ENCODE peak calls at places on chromosomes 1 and 21, in five cellular contexts. B is choroid plexus epithelial cell, O is HFF-Myc, Z is brain microvascular endothelial cell, W is adrenal gland. N is an unnamed sample.

GRCh38 chr1:216566809-216567208 is 143.6 kb upstream of the USH2A start:
- DNase-seq in Z (peak; percentile 26), B (peak; percentile 72), W (no peak), O (peak; percentile 4), N (peak; percentile 47)

GRCh38 chr1:30757196-30757949 is at the start of gene LAPTM5:
- DNase-seq in O (peak; percentile 53), Z (peak; percentile 27), W (peak; percentile 69), B (peak; percentile 40), N (peak; percentile 21)

GRCh38 chr1:150695561-150695960 is 1.4 kb downstream of the GOLPH3L start:
- DNase-seq in Z (no peak), W (no peak), O (no peak), B (peak; percentile 18), N (peak; percentile 9)

GRCh38 chr1:172746091-172746949 is 87.4 kb downstream of the FASLG start:
- DNase-seq in B (peak; percentile 99), O (peak; percentile 93), W (peak; percentile 50), Z (peak; percentile 97), N (peak; percentile 95)

GRCh38 chr1:197614916-197615692 is 160.2 kb downstream of the DENND1B start:
- DNase-seq in O (peak; percentile 27), W (peak; percentile 16), Z (peak; percentile 46), B (peak; percentile 76), N (peak; percentile 69)

GRCh38 chr1:209926045-209926444 is 12.0 kb upstream of the SYT14 start:
- DNase-seq in Z (peak; percentile 76), O (peak; percentile 59), W (no peak), B (peak; percentile 86), N (peak; percentile 82)

GRCh38 chr1:180151508-180151907 is 3.2 kb upstream of the QSOX1 start:
- DNase-seq in Z (peak; percentile 78), W (no peak), B (peak; percentile 89), O (peak; percentile 31), N (peak; percentile 85)

GRCh38 chr1:195663549-195664280 is 944.5 kb downstream of the KCNT2 start:
- DNase-seq in O (peak; percentile 71), Z (peak; percentile 32), W (no peak), B (peak; percentile 85), N (peak; percentile 74)

GRCh38 chr1:18149113-18149641 is 41.6 kb downstream of the IGSF21 start:
- DNase-seq in W (no peak), O (no peak), Z (no peak), B (no peak), N (no peak)

GRCh38 chr1:95117207-95118018 is at the start of gene TLCD4:
- DNase-seq in Z (no peak), B (peak; percentile 16), W (peak; percentile 61), O (no peak), N (peak; percentile 14)

GRCh38 chr1:165303415-165303814 is 53.1 kb downstream of the LMX1A start:
- DNase-seq in O (no peak), Z (no peak), W (no peak), B (no peak), N (no peak)

GRCh38 chr21:35882791-35883240 is 177.5 kb downstream of the SETD4 start:
- DNase-seq in O (peak; percentile 15), W (no peak), Z (peak; percentile 14), B (peak; percentile 24), N (peak; percentile 2)

GRCh38 chr1:166839600-166840308 is 479 bp downstream of the POGK start:
- DNase-seq in Z (no peak), B (peak; percentile 25), W (peak; percentile 47), O (no peak), N (peak; percentile 16)

GRCh38 chr1:54965624-54966340 is 14.6 kb upstream of the TMEM61 start:
- DNase-seq in Z (peak; percentile 45), B (peak; percentile 85), O (no peak), W (peak; percentile 80), N (peak; percentile 94)

GRCh38 chr1:164678289-164678688 is 119.3 kb downstream of the PBX1 start:
- DNase-seq in B (no peak), W (no peak), O (no peak), Z (no peak), N (no peak)

GRCh38 chr1:160208179-160209040 is 3.2 kb downstream of the PEA15 start:
- DNase-seq in Z (peak; percentile 22), O (no peak), B (no peak), W (no peak), N (no peak)

GRCh38 chr1:54273837-54274192 is 73.8 kb downstream of the MRPL37 start:
- DNase-seq in W (peak; percentile 87), Z (no peak), B (peak; percentile 80), O (no peak), N (no peak)

GRCh38 chr1:40592107-40592773 is 60.8 kb downstream of the ZNF684 start:
- DNase-seq in B (peak; percentile 70), W (no peak), O (no peak), Z (peak; percentile 38), N (peak; percentile 50)

GRCh38 chr1:53535846-53536245 is 76.6 kb downstream of the DMRTB1 start:
- DNase-seq in Z (peak; percentile 19), B (no peak), W (no peak), O (no peak), N (no peak)

GRCh38 chr1:42260376-42261078 is 74.5 kb downstream of the FOXJ3 start:
- DNase-seq in Z (no peak), B (no peak), O (no peak), W (no peak), N (no peak)

GRCh38 chr1:27643626-27644368 is 8.8 kb upstream of the FGR start:
- DNase-seq in B (peak; percentile 72), O (no peak), W (peak; percentile 59), Z (peak; percentile 30), N (peak; percentile 72)

GRCh38 chr1:189637041-189637440 is 840.6 kb downstream of the BRINP3 start:
- DNase-seq in W (no peak), Z (no peak), O (no peak), B (peak; percentile 10), N (no peak)

GRCh38 chr1:112876315-112876714 is 79.7 kb downstream of the SLC16A1 start:
- DNase-seq in W (no peak), O (no peak), B (no peak), Z (no peak), N (no peak)

GRCh38 chr1:12441414-12442105 is 176.4 kb downstream of the DHRS3 start:
- DNase-seq in B (no peak), Z (no peak), O (no peak), W (no peak), N (no peak)
- H3K4me3 ChIP-seq in B (no peak overlapping the region), Z (no peak overlapping the region), O (no peak overlapping the region), W (no peak overlapping the region), N (no peak overlapping the region)

GRCh38 chr1:219806642-219807041 is 121.7 kb downstream of the SLC30A10 start:
- DNase-seq in W (no peak), B (no peak), O (no peak), Z (no peak), N (no peak)

GRCh38 chr1:219801433-219801832 is 126.9 kb downstream of the SLC30A10 start:
- DNase-seq in B (no peak), W (no peak), Z (no peak), O (no peak), N (no peak)

GRCh38 chr1:219806020-219806419 is 122.3 kb downstream of the SLC30A10 start:
- DNase-seq in Z (no peak), B (no peak), W (no peak), O (no peak), N (no peak)

GRCh38 chr1:219808790-219809189 is 119.6 kb downstream of the SLC30A10 start:
- DNase-seq in B (no peak), O (no peak), Z (no peak), W (no peak), N (no peak)

GRCh38 chr1:219805191-219805590 is 123.2 kb downstream of the SLC30A10 start:
- DNase-seq in W (no peak), B (peak; percentile 67), O (no peak), Z (peak; percentile 15), N (no peak)
- TF ChIP-seq CTCF in W (no peak), B (peak; percentile 66), O (peak; percentile 18), Z (peak; percentile 45), N (peak; percentile 15)

DNA sequence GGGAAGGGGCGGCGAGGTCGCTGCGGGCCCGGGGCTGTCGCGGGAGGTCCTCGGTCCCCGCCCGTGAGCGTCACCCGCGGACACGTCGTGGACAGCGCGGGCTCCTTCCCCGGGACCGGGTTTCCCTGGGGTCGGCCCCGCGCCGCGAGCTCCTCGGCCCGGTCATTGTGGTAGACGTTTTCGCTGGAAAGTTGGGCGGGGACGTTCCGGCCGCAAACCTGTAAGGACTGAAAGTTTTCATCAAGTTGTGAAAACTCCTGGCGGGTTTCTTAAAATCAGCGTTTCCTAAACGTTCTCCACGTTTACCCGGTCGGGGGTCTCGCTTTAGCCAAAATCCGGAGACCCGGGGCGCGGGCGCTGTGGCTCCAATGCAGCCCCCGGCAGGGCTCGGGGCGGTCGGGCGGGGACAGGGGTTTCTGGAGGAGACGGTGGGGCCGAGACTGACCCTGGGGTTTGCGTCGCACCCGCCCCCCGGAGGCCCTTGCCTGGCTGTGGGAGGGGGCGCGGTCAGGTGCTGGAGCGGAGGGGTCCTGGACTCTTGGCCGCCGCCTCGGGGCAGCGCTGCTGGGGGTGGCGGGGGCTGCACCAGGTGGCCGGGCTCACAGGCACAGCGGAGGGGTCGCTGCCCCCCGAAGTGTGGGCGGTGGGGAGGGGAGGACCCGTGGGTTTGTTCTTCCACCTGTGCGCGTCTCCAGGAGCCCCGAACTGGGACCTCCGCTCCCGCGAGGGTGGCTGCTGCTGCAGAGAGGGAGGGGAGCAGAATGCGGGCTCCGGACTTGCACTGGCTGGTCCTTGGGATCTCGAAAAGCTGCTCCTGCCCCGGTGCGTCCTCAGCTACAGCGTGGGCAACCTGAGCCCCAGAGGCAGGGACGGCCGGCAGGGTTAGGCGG is 827 bp downstream of the PRKCZ start:
- DNase-seq in O (no peak), W (no peak), Z (no peak), B (no peak), N (no peak)
- H3K4me3 ChIP-seq in O (no peak overlapping the region), W (no peak overlapping the region), Z (no peak overlapping the region), B (no peak overlapping the region), N (no peak overlapping the region)

GRCh38 chr1:47235280-47235679 is 3.3 kb upstream of the TAL1 start:
- DNase-seq in O (no peak), Z (no peak), W (no peak), B (no peak), N (no peak)
- TF ChIP-seq CTCF in O (no peak), Z (no peak), W (no peak), B (no peak), N (no peak)

GRCh38 chr1:45550401-45551305 is at the start of gene AKR1A1:
- DNase-seq in Z (peak; percentile 79), B (peak; percentile 86), O (peak; percentile 67), W (peak; percentile 90), N (peak; percentile 81)
- H3K4me3 ChIP-seq in Z (peak within 1 kb of the TSS; percentile 75), B (peak within 1 kb of the TSS; percentile 93), O (peak within 1 kb of the TSS; percentile 86), W (peak within 1 kb of the TSS; percentile 90), N (peak within 1 kb of the TSS; percentile 97)

GRCh38 chr1:23370744-23371710 is 1.4 kb upstream of the ZNF436 start:
- DNase-seq in B (peak; percentile 53), Z (no peak), O (no peak), W (no peak), N (peak; percentile 79)
- TF ChIP-seq CTCF in B (peak; percentile 34), Z (peak; percentile 32), O (no peak), W (no peak), N (peak; percentile 29)

GRCh38 chr21:43721225-43721605 is 2.3 kb downstream of the PDXK start:
- DNase-seq in W (no peak), Z (no peak), O (no peak), B (no peak), N (no peak)
- H3K4me3 ChIP-seq in W (no peak overlapping the region), Z (peak overlapping the region; percentile 92), O (peak overlapping the region; percentile 72), B (peak overlapping the region; percentile 92), N (peak overlapping the region; percentile 87)